ENCODE peak calls at places on chromosomes 3 and 15, in four cellular contexts. Y is NCI-H460; N is stimulated activated CD4-positive, alpha-beta T cell treated with anti-CD3 and anti-CD28 coated beads, Interleukin-15, amount 100 ng/mL, for 48 hours; C is AG09319. H is an unnamed sample.

GRCh38 chr3:73215286-73215685 is 153.8 kb downstream of the EBLN2 start:
- DNase-seq in Y (no peak), N (no peak), C (no peak), H (no peak)

GRCh38 chr3:78139166-78139565 is 1099.3 kb downstream of the ROBO2 start:
- DNase-seq in Y (no peak), N (no peak), C (no peak), H (no peak)

GRCh38 chr15:57994468-57995154 is 70.9 kb downstream of the ALDH1A2 start:
- DNase-seq in Y (no peak), N (no peak), C (no peak), H (no peak)

GRCh38 chr3:190644766-190645165 is 130.9 kb downstream of the IL1RAP start:
- DNase-seq in Y (no peak), N (no peak), C (no peak), H (no peak)

GRCh38 chr3:52328536-52329080 is 12.5 kb downstream of the DNAH1 start:
- DNase-seq in Y (no peak), N (no peak), C (no peak), H (no peak)

GRCh38 chr3:129226374-129226773 is 23.0 kb upstream of the COPG1 start:
- DNase-seq in Y (peak), N (no peak), C (peak), H (no peak)

GRCh38 chr3:123651449-123652345 is 66.8 kb upstream of the HACD2 start:
- DNase-seq in Y (no peak), N (no peak), C (no peak), H (no peak)

GRCh38 chr3:24220859-24221657 is 273.6 kb downstream of the THRB start:
- DNase-seq in Y (peak), N (no peak), C (peak), H (no peak)

GRCh38 chr3:71210257-71211002 is 373.1 kb downstream of the FOXP1 start:
- DNase-seq in Y (no peak), N (no peak), C (no peak), H (no peak)

GRCh38 chr3:48236531-48236930 is 4.4 kb upstream of the ZNF589 start:
- DNase-seq in Y (no peak), N (no peak), C (no peak), H (no peak)

GRCh38 chr3:42014443-42014945 is 52.6 kb upstream of the ULK4 start:
- DNase-seq in Y (no peak), N (no peak), C (no peak), H (no peak)

GRCh38 chr3:177330771-177331170 is 133.5 kb upstream of the TBL1XR1 start:
- DNase-seq in Y (no peak), N (no peak), C (peak), H (no peak)

GRCh38 chr15:80072285-80072684 is 12.8 kb downstream of the ZFAND6 start:
- DNase-seq in Y (peak), N (no peak), C (peak), H (no peak)

GRCh38 chr3:141393151-141394076 is 25.1 kb downstream of the ZBTB38 start:
- DNase-seq in Y (no peak), N (no peak), C (peak), H (no peak)

GRCh38 chr3:101945980-101946379 is 96.7 kb downstream of the NFKBIZ start:
- DNase-seq in Y (no peak), N (no peak), C (no peak), H (no peak)

GRCh38 chr3:46162975-46163550 is 45.0 kb downstream of the CCR1 start:
- DNase-seq in Y (no peak), N (no peak), C (no peak), H (no peak)

GRCh38 chr3:49007771-49008528 is 759 bp downstream of the WDR6 start:
- DNase-seq in Y (peak), N (peak), C (peak), H (peak)

GRCh38 chr3:129616713-129617112 is 10.2 kb upstream of the PLXND1 start:
- DNase-seq in Y (no peak), N (no peak), C (no peak), H (no peak)

GRCh38 chr3:112555535-112556170 is 6.1 kb downstream of the ATG3 start:
- DNase-seq in Y (no peak), N (no peak), C (peak), H (no peak)

GRCh38 chr3:58164916-58165821 is 45.6 kb downstream of the DNASE1L3 start:
- DNase-seq in Y (no peak), N (no peak), C (no peak), H (no peak)

GRCh38 chr3:73513260-73513659 is 111.5 kb downstream of the PDZRN3 start:
- DNase-seq in Y (no peak), N (no peak), C (no peak), H (no peak)

GRCh38 chr3:81980566-81981494 is 219.4 kb upstream of the GBE1 start:
- DNase-seq in Y (no peak), N (no peak), C (no peak), H (no peak)

GRCh38 chr3:195809291-195809785 is 2.4 kb downstream of the MUC4 start:
- DNase-seq in Y (no peak), N (no peak), C (no peak), H (no peak)

GRCh38 chr3:99376926-99377325 is 261.5 kb upstream of the COL8A1 start:
- DNase-seq in Y (no peak), N (no peak), C (no peak), H (no peak)